ENCODE peak calls at places on chromosomes 2 and 18, in five cellular contexts. One of them, this sample, is unnamed.
A peak's percentile ranks its signal among the peaks of the same experiment; 100 is the strongest.

GRCh38 chr2:46385786-46386577 is 88.8 kb downstream of the EPAS1 start:
- DNase-seq in H1: no peak
- DNase-seq in CD8-positive, alpha-beta T cell: no peak
- DNase-seq in mesendoderm: no peak
- DNase-seq in IMR-90: peak; percentile 40
- DNase-seq in this sample: no peak

GRCh38 chr2:150042844-150043503 is 444.5 kb downstream of the RND3 start:
- DNase-seq in H1: no peak
- DNase-seq in CD8-positive, alpha-beta T cell: no peak
- DNase-seq in mesendoderm: no peak
- DNase-seq in IMR-90: no peak
- DNase-seq in this sample: no peak

GRCh38 chr2:1544478-1545069 is 131.3 kb downstream of the TPO start:
- DNase-seq in H1: no peak
- DNase-seq in CD8-positive, alpha-beta T cell: no peak
- DNase-seq in mesendoderm: peak; percentile 45
- DNase-seq in IMR-90: peak; percentile 61
- DNase-seq in this sample: no peak

GRCh38 chr2:232117413-232117812 is 155.9 kb downstream of the DIS3L2 start:
- DNase-seq in H1: peak; percentile 51
- DNase-seq in CD8-positive, alpha-beta T cell: no peak
- DNase-seq in mesendoderm: peak; percentile 81
- DNase-seq in IMR-90: no peak
- DNase-seq in this sample: no peak

GRCh38 chr2:155840661-155841060 is 491.9 kb downstream of the NR4A2 start:
- DNase-seq in H1: no peak
- DNase-seq in CD8-positive, alpha-beta T cell: no peak
- DNase-seq in mesendoderm: no peak
- DNase-seq in IMR-90: no peak
- DNase-seq in this sample: no peak

GRCh38 chr2:25303517-25304338 is 38.0 kb downstream of the DNMT3A start:
- DNase-seq in H1: no peak
- DNase-seq in CD8-positive, alpha-beta T cell: no peak
- DNase-seq in mesendoderm: peak; percentile 26
- DNase-seq in IMR-90: no peak
- DNase-seq in this sample: peak; percentile 53

GRCh38 chr2:85446296-85447221 is 28.0 kb downstream of the SH2D6 start:
- DNase-seq in H1: no peak
- DNase-seq in CD8-positive, alpha-beta T cell: no peak
- DNase-seq in mesendoderm: no peak
- DNase-seq in IMR-90: peak; percentile 34
- DNase-seq in this sample: no peak

GRCh38 chr2:70123051-70123828 is 36.0 kb downstream of the PCBP1 start:
- DNase-seq in H1: peak; percentile 76
- DNase-seq in CD8-positive, alpha-beta T cell: no peak
- DNase-seq in mesendoderm: peak; percentile 97
- DNase-seq in IMR-90: peak; percentile 50
- DNase-seq in this sample: peak; percentile 77

GRCh38 chr18:51339866-51340265 is 142.4 kb upstream of the MEX3C start:
- DNase-seq in H1: no peak
- DNase-seq in CD8-positive, alpha-beta T cell: no peak
- DNase-seq in mesendoderm: no peak
- DNase-seq in IMR-90: no peak
- DNase-seq in this sample: no peak

GRCh38 chr2:171824086-171824485 is 70.0 kb downstream of the SLC25A12 start:
- DNase-seq in H1: no peak
- DNase-seq in CD8-positive, alpha-beta T cell: no peak
- DNase-seq in mesendoderm: peak; percentile 2
- DNase-seq in IMR-90: peak; percentile 54
- DNase-seq in this sample: no peak

GRCh38 chr18:13612111-13612997 is 114.0 kb downstream of the FAM210A start:
- DNase-seq in H1: no peak
- DNase-seq in CD8-positive, alpha-beta T cell: peak; percentile 79
- DNase-seq in mesendoderm: peak; percentile 70
- DNase-seq in IMR-90: no peak
- DNase-seq in this sample: no peak

GRCh38 chr2:6081542-6081872 is 389.3 kb downstream of the SOX11 start:
- DNase-seq in H1: no peak
- DNase-seq in CD8-positive, alpha-beta T cell: no peak
- DNase-seq in mesendoderm: no peak
- DNase-seq in IMR-90: no peak
- DNase-seq in this sample: no peak

GRCh38 chr18:6591491-6591890 is 138.0 kb upstream of the ARHGAP28 start:
- DNase-seq in H1: no peak
- DNase-seq in CD8-positive, alpha-beta T cell: no peak
- DNase-seq in mesendoderm: no peak
- DNase-seq in IMR-90: peak; percentile 44
- DNase-seq in this sample: no peak

GRCh38 chr2:178271629-178272333 is 77.5 kb downstream of the OSBPL6 start:
- DNase-seq in H1: no peak
- DNase-seq in CD8-positive, alpha-beta T cell: no peak
- DNase-seq in mesendoderm: no peak
- DNase-seq in IMR-90: peak; percentile 70
- DNase-seq in this sample: peak; percentile 95

GRCh38 chr18:70047931-70048603 is 100.4 kb upstream of the CD226 start:
- DNase-seq in H1: no peak
- DNase-seq in CD8-positive, alpha-beta T cell: no peak
- DNase-seq in mesendoderm: no peak
- DNase-seq in IMR-90: peak; percentile 36
- DNase-seq in this sample: no peak

GRCh38 chr2:104944495-104944894 is 90.6 kb downstream of the POU3F3 start:
- DNase-seq in H1: peak; percentile 61
- DNase-seq in CD8-positive, alpha-beta T cell: no peak
- DNase-seq in mesendoderm: peak; percentile 62
- DNase-seq in IMR-90: no peak
- DNase-seq in this sample: no peak

GRCh38 chr2:190413421-190413820 is 5.3 kb downstream of the MFSD6 start:
- DNase-seq in H1: no peak
- DNase-seq in CD8-positive, alpha-beta T cell: no peak
- DNase-seq in mesendoderm: no peak
- DNase-seq in IMR-90: no peak
- DNase-seq in this sample: no peak

GRCh38 chr2:112216158-112216557 is 38.7 kb downstream of the ZC3H8 start:
- DNase-seq in H1: no peak
- DNase-seq in CD8-positive, alpha-beta T cell: no peak
- DNase-seq in mesendoderm: peak; percentile 37
- DNase-seq in IMR-90: peak; percentile 18
- DNase-seq in this sample: no peak

GRCh38 chr2:113211226-113212105 is 37.7 kb downstream of the PSD4 start:
- DNase-seq in H1: no peak
- DNase-seq in CD8-positive, alpha-beta T cell: no peak
- DNase-seq in mesendoderm: peak; percentile 47
- DNase-seq in IMR-90: peak; percentile 49
- DNase-seq in this sample: peak; percentile 78

GRCh38 chr2:173649527-173650219 is 295.0 kb downstream of the CDCA7 start:
- DNase-seq in H1: no peak
- DNase-seq in CD8-positive, alpha-beta T cell: no peak
- DNase-seq in mesendoderm: no peak
- DNase-seq in IMR-90: no peak
- DNase-seq in this sample: peak; percentile 35

GRCh38 chr2:141392517-141393213 is 738.2 kb downstream of the LRP1B start:
- DNase-seq in H1: no peak
- DNase-seq in CD8-positive, alpha-beta T cell: no peak
- DNase-seq in mesendoderm: peak; percentile 41
- DNase-seq in IMR-90: peak; percentile 88
- DNase-seq in this sample: no peak

GRCh38 chr2:84029903-84030559 is 429.0 kb downstream of the SUCLG1 start:
- DNase-seq in H1: no peak
- DNase-seq in CD8-positive, alpha-beta T cell: no peak
- DNase-seq in mesendoderm: no peak
- DNase-seq in IMR-90: no peak
- DNase-seq in this sample: no peak

GRCh38 chr18:73980289-73980979 is 167.2 kb downstream of the FBXO15 start:
- DNase-seq in H1: peak; percentile 82
- DNase-seq in CD8-positive, alpha-beta T cell: no peak
- DNase-seq in mesendoderm: peak; percentile 63
- DNase-seq in IMR-90: peak; percentile 25
- DNase-seq in this sample: no peak

GRCh38 chr2:46872876-46873631 is 42.6 kb downstream of the MCFD2 start:
- DNase-seq in H1: no peak
- DNase-seq in CD8-positive, alpha-beta T cell: no peak
- DNase-seq in mesendoderm: no peak
- DNase-seq in IMR-90: peak; percentile 33
- DNase-seq in this sample: no peak

GRCh38 chr18:45218436-45218835 is 396.8 kb upstream of the SLC14A2 start:
- DNase-seq in H1: no peak
- DNase-seq in CD8-positive, alpha-beta T cell: no peak
- DNase-seq in mesendoderm: no peak
- DNase-seq in IMR-90: no peak
- DNase-seq in this sample: no peak

DNA sequence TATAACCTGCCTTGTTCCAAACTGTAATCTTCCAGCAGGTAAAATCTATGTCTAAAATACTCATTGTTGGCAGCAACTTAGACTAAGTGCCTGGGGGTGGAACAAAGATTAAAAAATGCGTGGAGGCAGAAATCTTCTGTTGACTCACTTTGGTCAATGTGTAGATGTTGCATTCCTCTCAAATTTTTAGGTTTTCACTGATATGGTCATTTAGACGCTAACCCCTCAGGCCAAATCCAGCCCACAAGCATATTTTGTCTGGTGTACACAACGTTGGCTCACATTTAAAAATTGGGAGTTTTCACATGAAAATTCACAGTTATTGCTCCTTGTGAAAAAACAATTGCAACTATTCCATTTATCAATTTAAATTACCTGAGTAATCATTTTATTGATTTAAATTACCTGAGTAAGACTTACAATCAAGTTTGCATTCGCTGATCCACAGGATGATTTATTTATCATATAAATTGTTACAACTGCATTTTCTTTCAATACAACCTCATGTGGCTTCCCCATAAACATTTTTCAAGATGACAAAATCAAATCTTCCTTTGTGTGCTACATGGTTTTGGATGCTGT is 564.2 kb downstream of the TSN start:
- DNase-seq in H1: no peak
- DNase-seq in CD8-positive, alpha-beta T cell: no peak
- DNase-seq in mesendoderm: no peak
- DNase-seq in IMR-90: no peak
- DNase-seq in this sample: no peak
- H3K27ac ChIP-seq in H1: no peak overlapping the region
- H3K27ac ChIP-seq in CD8-positive, alpha-beta T cell: no peak overlapping the region
- H3K27ac ChIP-seq in mesendoderm: no peak overlapping the region
- H3K27ac ChIP-seq in IMR-90: no peak overlapping the region
- H3K27ac ChIP-seq in this sample: no peak overlapping the region

GRCh38 chr2:239116456-239117246 is 268.8 kb downstream of the TWIST2 start:
- DNase-seq in H1: no peak
- DNase-seq in CD8-positive, alpha-beta T cell: no peak
- DNase-seq in mesendoderm: no peak
- DNase-seq in IMR-90: peak; percentile 25
- DNase-seq in this sample: peak; percentile 48

GRCh38 chr2:239119346-239120126 is 271.7 kb downstream of the TWIST2 start:
- DNase-seq in H1: no peak
- DNase-seq in CD8-positive, alpha-beta T cell: no peak
- DNase-seq in mesendoderm: no peak
- DNase-seq in IMR-90: no peak
- DNase-seq in this sample: no peak

GRCh38 chr2:239117831-239118230 is 269.9 kb downstream of the TWIST2 start:
- DNase-seq in H1: no peak
- DNase-seq in CD8-positive, alpha-beta T cell: no peak
- DNase-seq in mesendoderm: no peak
- DNase-seq in IMR-90: no peak
- DNase-seq in this sample: peak; percentile 30

GRCh38 chr2:239118675-239119211 is 270.9 kb downstream of the TWIST2 start:
- DNase-seq in H1: no peak
- DNase-seq in CD8-positive, alpha-beta T cell: no peak
- DNase-seq in mesendoderm: no peak
- DNase-seq in IMR-90: no peak
- DNase-seq in this sample: peak; percentile 37

DNA sequence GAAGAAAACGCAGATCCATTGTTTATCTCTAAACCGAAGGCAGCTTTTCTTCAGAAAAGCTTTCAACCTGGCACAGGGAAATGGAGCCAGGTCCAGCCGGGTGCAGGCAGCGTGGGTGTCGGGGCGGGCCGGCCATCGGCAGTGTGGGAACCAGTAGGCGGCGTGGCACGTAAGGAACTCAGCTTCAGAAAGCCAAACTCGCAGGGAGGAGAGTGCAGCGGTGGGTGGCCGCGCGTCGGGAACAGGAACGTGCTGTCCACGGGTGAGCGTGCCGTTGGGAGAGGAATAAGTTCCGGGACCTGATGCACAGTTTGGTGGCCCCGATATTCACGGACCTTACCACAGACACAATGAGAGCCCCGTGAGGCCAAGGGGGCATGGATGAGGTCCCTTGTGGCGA is 270.4 kb downstream of the TWIST2 start:
- DNase-seq in H1: no peak
- DNase-seq in CD8-positive, alpha-beta T cell: no peak
- DNase-seq in mesendoderm: no peak
- DNase-seq in IMR-90: no peak
- DNase-seq in this sample: peak; percentile 43
- H3K4me3 ChIP-seq in H1: no peak overlapping the region
- H3K4me3 ChIP-seq in CD8-positive, alpha-beta T cell: no peak overlapping the region
- H3K4me3 ChIP-seq in mesendoderm: no peak overlapping the region
- H3K4me3 ChIP-seq in IMR-90: no peak overlapping the region
- H3K4me3 ChIP-seq in this sample: no peak overlapping the region

GRCh38 chr2:96153991-96154431 is 8.8 kb upstream of the DUSP2 start:
- DNase-seq in H1: no peak
- DNase-seq in CD8-positive, alpha-beta T cell: peak; percentile 10
- DNase-seq in mesendoderm: no peak
- DNase-seq in IMR-90: no peak
- DNase-seq in this sample: no peak
- H3K4me1 ChIP-seq in H1: peaks cover 20% of the 10 kb centered on the region
- H3K4me1 ChIP-seq in CD8-positive, alpha-beta T cell: peaks cover 73% of the 10 kb centered on the region
- H3K4me1 ChIP-seq in mesendoderm: no peaks in the 10 kb centered on the region
- H3K4me1 ChIP-seq in IMR-90: no peaks in the 10 kb centered on the region
- H3K4me1 ChIP-seq in this sample: no peaks in the 10 kb centered on the region

GRCh38 chr18:55320399-55321255 is 267.4 kb downstream of the TCF4 start:
- DNase-seq in H1: no peak
- DNase-seq in CD8-positive, alpha-beta T cell: no peak
- DNase-seq in mesendoderm: no peak
- DNase-seq in IMR-90: peak; percentile 48
- DNase-seq in this sample: peak; percentile 29

GRCh38 chr18:55321268-55322175 is 266.5 kb downstream of the TCF4 start:
- DNase-seq in H1: peak; percentile 87
- DNase-seq in CD8-positive, alpha-beta T cell: peak; percentile 36
- DNase-seq in mesendoderm: peak; percentile 93
- DNase-seq in IMR-90: peak; percentile 89
- DNase-seq in this sample: peak; percentile 97

GRCh38 chr18:55318864-55319516 is 269.0 kb downstream of the TCF4 start:
- DNase-seq in H1: no peak
- DNase-seq in CD8-positive, alpha-beta T cell: no peak
- DNase-seq in mesendoderm: peak; percentile 24
- DNase-seq in IMR-90: peak; percentile 82
- DNase-seq in this sample: no peak

GRCh38 chr18:55317832-55318231 is 270.2 kb downstream of the TCF4 start:
- DNase-seq in H1: no peak
- DNase-seq in CD8-positive, alpha-beta T cell: no peak
- DNase-seq in mesendoderm: no peak
- DNase-seq in IMR-90: no peak
- DNase-seq in this sample: no peak

DNA sequence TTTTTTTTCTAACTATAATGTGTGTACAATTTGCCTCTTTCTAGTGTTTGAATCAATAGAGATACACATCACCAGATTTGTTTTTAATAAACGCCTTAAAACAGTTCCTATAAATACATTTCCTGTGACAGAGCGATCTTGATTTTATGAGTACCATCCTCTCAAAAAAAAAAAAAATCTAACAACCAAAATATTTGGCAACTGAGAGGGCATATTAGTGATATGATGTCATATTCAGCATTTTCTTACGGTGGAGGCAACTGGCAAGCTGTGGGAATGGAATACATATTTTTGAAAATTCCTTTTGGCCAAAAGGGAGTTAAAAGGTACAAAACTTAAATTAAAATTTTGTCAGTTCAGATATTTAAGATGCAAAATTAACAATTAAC is 268.5 kb downstream of the TCF4 start:
- DNase-seq in H1: no peak
- DNase-seq in CD8-positive, alpha-beta T cell: no peak
- DNase-seq in mesendoderm: no peak
- DNase-seq in IMR-90: peak; percentile 62
- DNase-seq in this sample: no peak
- H3K27ac ChIP-seq in H1: no peak overlapping the region
- H3K27ac ChIP-seq in CD8-positive, alpha-beta T cell: no peak overlapping the region
- H3K27ac ChIP-seq in mesendoderm: no peak overlapping the region
- H3K27ac ChIP-seq in IMR-90: peak overlapping the region; percentile 65
- H3K27ac ChIP-seq in this sample: peak overlapping the region; percentile 67

This sample was measured in right cardiac atrium.